ENCODE peak calls at places on chromosomes 4 and X, in four cellular contexts. Y, T, S and I are unnamed samples.

GRCh38 chr4:175035907-175036306 is 117.7 kb downstream of the ADAM29 start:
- DNase-seq in Y (no peak), T (no peak), S (no peak), I (no peak)

GRCh38 chr4:138301536-138301935 is 59.4 kb upstream of the SLC7A11 start:
- DNase-seq in Y (no peak), T (no peak), S (no peak), I (no peak)

GRCh38 chrX:1244164-1245076 is 24.2 kb upstream of the CSF2RA start:
- DNase-seq in Y (peak; percentile 51), T (no peak), S (peak; percentile 37), I (peak; percentile 26)

GRCh38 chrX:43618376-43619205 is 37.5 kb upstream of the MAOA start:
- DNase-seq in Y (no peak), T (no peak), S (no peak), I (no peak)

GRCh38 chr4:102494603-102495002 is 6.6 kb upstream of the NFKB1 start:
- DNase-seq in Y (no peak), T (no peak), S (no peak), I (no peak)

GRCh38 chrX:10597871-10598270 is 22.5 kb downstream of the MID1 start:
- DNase-seq in Y (peak; percentile 24), T (no peak), S (peak; percentile 28), I (no peak)

GRCh38 chr4:54063737-54064316 is 578 bp downstream of the CHIC2 start:
- DNase-seq in Y (peak; percentile 32), T (no peak), S (peak; percentile 37), I (no peak)

GRCh38 chrX:99522450-99522849 is 887.6 kb downstream of the PCDH19 start:
- DNase-seq in Y (no peak), T (no peak), S (no peak), I (no peak)

GRCh38 chr4:100165809-100166208 is 24.5 kb downstream of the DDIT4L start:
- DNase-seq in Y (no peak), T (no peak), S (no peak), I (no peak)